ENCODE peak calls at places on chromosomes 4 and X, in four cellular contexts. N is uterus, A is fibroblast of mammary gland, V is HFFc6. Z is an unnamed sample.

GRCh38 chr4:7183161-7183560 is 9.2 kb upstream of the SORCS2 start:
- DNase-seq in N (peak), A (no peak), V (no peak), Z (no peak)

GRCh38 chr4:179447308-179447707 is 2005.1 kb upstream of the AGA start:
- DNase-seq in A (no peak), N (no peak), V (no peak), Z (peak)

GRCh38 chr4:31088600-31089230 is 368.5 kb downstream of the PCDH7 start:
- DNase-seq in V (no peak), N (no peak), A (peak), Z (peak)

GRCh38 chr4:823093-823760 is 2.7 kb downstream of the CPLX1 start:
- DNase-seq in V (no peak), N (no peak), A (no peak), Z (no peak)

GRCh38 chr4:25330905-25331816 is 18.6 kb downstream of the ZCCHC4 start:
- DNase-seq in N (no peak), V (no peak), A (no peak), Z (no peak)

GRCh38 chrX:68421651-68422050 is 11.6 kb downstream of the OPHN1 start:
- DNase-seq in N (no peak), A (peak), V (peak), Z (no peak)

GRCh38 chr4:122826596-122827257 is at the start of gene FGF2:
- DNase-seq in N (peak), V (peak), A (peak), Z (no peak)

GRCh38 chrX:93422693-93423092 is 250.7 kb downstream of the NAP1L3 start:
- DNase-seq in N (no peak), V (no peak), A (peak), Z (no peak)

GRCh38 chr4:151376540-151376939 is 32.4 kb upstream of the FHIP1A start:
- DNase-seq in N (no peak), V (no peak), A (no peak), Z (no peak)

GRCh38 chrX:138034136-138034535 is 468.2 kb downstream of the ZIC3 start:
- DNase-seq in N (no peak), A (no peak), V (no peak), Z (no peak)

GRCh38 chr4:181528570-181529184 is 714.5 kb upstream of the TENM3 start:
- DNase-seq in A (peak), V (peak), N (no peak), Z (peak)

GRCh38 chr4:105894570-105895323 is 524 bp upstream of the NPNT start:
- DNase-seq in V (no peak), A (no peak), N (no peak), Z (peak)

GRCh38 chr4:11074581-11075241 is 354.0 kb downstream of the HS3ST1 start:
- DNase-seq in A (no peak), V (no peak), N (no peak), Z (no peak)

DNA sequence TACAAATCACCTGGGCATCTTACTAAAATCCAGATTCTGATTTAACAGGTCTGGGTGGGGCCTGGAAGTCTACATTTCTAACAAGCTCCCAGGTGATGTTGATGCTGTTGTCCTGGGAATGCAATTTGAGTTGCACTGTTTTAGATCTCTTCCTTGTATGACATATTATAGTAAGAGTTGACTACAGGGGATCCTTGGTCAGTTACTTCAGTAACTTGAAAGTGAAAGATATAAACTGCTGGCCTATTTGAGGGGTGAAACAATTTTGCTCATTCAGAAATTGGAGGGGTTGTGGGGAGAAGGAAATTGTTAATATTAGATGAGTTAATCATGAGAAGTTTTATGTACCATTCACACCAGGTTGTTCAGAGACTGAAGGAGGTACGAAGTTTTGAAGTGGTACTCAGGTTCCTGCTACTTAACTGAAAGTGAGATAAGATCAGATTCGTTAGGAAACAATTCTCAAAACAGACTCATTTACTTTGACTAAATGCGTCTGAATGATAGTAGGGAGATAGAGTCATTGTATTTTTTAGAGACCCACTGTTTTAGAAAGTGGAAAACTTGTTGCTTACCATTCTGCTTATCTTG is 12.5 kb downstream of the SH2D1A start:
- DNase-seq in V (no peak), N (no peak), A (no peak), Z (no peak)
- TF ChIP-seq CTCF in V (no peak), N (no peak), A (no peak), Z (no peak)

GRCh38 chrX:31092970-31093638 is 21.3 kb upstream of the FTHL17 start:
- DNase-seq in A (no peak), N (no peak), V (no peak), Z (no peak)
- TF ChIP-seq CTCF in A (no peak), N (no peak), V (no peak), Z (no peak)

GRCh38 chr4:77578145-77578544 is 27.5 kb upstream of the CXCL13 start:
- DNase-seq in N (no peak), A (no peak), V (no peak), Z (no peak)
- TF ChIP-seq CTCF in N (no peak), A (peak), V (peak), Z (peak)

DNA sequence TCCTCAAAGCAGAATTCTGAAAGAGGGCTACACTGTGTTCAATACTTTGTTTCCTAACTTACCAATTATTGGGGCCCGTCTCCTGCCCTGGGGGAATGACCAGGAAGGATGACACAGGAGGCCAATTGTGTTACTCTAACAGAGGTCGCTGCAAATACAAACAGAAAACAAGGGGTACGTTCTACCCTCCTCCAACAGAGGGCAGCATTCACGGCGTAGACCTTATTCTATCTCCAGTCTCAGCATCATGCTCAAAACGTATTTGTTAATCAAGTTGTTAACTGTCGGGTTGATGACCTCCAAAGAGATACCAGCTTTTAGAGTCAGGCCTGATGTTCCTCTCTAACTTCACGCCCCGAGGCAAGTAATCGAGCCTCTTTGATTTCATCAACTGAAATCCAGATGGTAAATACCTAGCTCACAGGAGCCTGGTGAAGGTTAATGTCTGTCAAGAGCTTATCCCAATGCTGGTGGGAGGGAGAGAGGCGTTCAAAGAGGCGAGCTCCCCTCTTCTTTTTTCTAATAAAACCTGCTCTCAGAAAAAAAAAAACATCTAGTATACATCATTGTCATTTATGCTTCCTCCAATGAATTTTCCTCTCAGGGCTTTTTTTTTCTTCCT is 181.0 kb upstream of the KCNIP4 start:
- DNase-seq in A (peak), V (peak), N (no peak), Z (peak)
- TF ChIP-seq CTCF in A (peak), V (peak), N (peak), Z (peak)